ENCODE peak calls at places on chromosomes 7 and 10, in seven cellular contexts. T is stomach, Z is adrenal gland, K is transverse colon, D is IMR-90, U is prostate gland, J is ovary. W is an unnamed sample.

GRCh38 chr10:36677170-36677768 is 448.1 kb upstream of the ANKRD30A start:
- DNase-seq in T (no peak), Z (no peak), K (no peak), D (peak; percentile 78), U (no peak), J (no peak), W (no peak)

GRCh38 chr10:44962870-44963738 is 3.5 kb downstream of the RASSF4 start:
- DNase-seq in T (no peak), Z (no peak), K (peak; percentile 55), D (no peak), U (no peak), J (no peak), W (no peak)

GRCh38 chr7:17320102-17320497 is 21.6 kb downstream of the AHR start:
- DNase-seq in T (no peak), Z (no peak), K (no peak), D (peak; percentile 38), U (no peak), J (no peak), W (no peak)

GRCh38 chr7:140623995-140624902 is 16.4 kb downstream of the DENND2A start:
- DNase-seq in T (no peak), Z (no peak), K (no peak), D (peak; percentile 63), U (no peak), J (no peak), W (peak; percentile 53)

GRCh38 chr7:76505168-76506080 is 4.9 kb upstream of the UPK3B start:
- DNase-seq in T (no peak), Z (no peak), K (no peak), D (no peak), U (no peak), J (no peak), W (no peak)

GRCh38 chr7:83271212-83272099 is 108.8 kb upstream of the PCLO start:
- DNase-seq in T (no peak), Z (no peak), K (no peak), D (peak; percentile 19), U (no peak), J (no peak), W (no peak)

GRCh38 chr10:224571-224970 is 89.3 kb downstream of the ZMYND11 start:
- DNase-seq in T (no peak), Z (no peak), K (no peak), D (no peak), U (no peak), J (no peak), W (no peak)

GRCh38 chr10:93541402-93542357 is 24.8 kb upstream of the FFAR4 start:
- DNase-seq in T (peak; percentile 39), Z (peak; percentile 36), K (peak; percentile 66), D (peak; percentile 46), U (no peak), J (no peak), W (peak; percentile 41)

GRCh38 chr7:50068850-50069551 is 24.0 kb downstream of the ZPBP start:
- DNase-seq in T (peak; percentile 54), Z (no peak), K (peak; percentile 28), D (no peak), U (peak; percentile 66), J (peak; percentile 31), W (peak; percentile 15)

GRCh38 chr7:66700633-66701131 is 39.9 kb upstream of the RABGEF1 start:
- DNase-seq in T (no peak), Z (no peak), K (no peak), D (no peak), U (no peak), J (no peak), W (no peak)

GRCh38 chr10:30977385-30977784 is 54.3 kb downstream of the ZNF438 start:
- DNase-seq in T (no peak), Z (no peak), K (no peak), D (peak; percentile 47), U (no peak), J (no peak), W (no peak)

GRCh38 chr7:816751-817671 is 15.3 kb upstream of the SUN1 start:
- DNase-seq in T (no peak), Z (no peak), K (peak; percentile 37), D (no peak), U (no peak), J (no peak), W (peak; percentile 44)

GRCh38 chr7:77428777-77429231 is 12.7 kb upstream of the GSAP start:
- DNase-seq in T (no peak), Z (no peak), K (no peak), D (no peak), U (no peak), J (no peak), W (no peak)

GRCh38 chr7:494261-494687 is 25.4 kb downstream of the PDGFA start:
- DNase-seq in T (no peak), Z (no peak), K (no peak), D (no peak), U (no peak), J (no peak), W (no peak)

GRCh38 chr10:44300666-44301649 is 83.9 kb downstream of the CXCL12 start:
- DNase-seq in T (peak; percentile 67), Z (peak; percentile 32), K (no peak), D (peak; percentile 100), U (no peak), J (no peak), W (no peak)

GRCh38 chr10:70311698-70312097 is 27.9 kb upstream of the NPFFR1 start:
- DNase-seq in T (no peak), Z (no peak), K (no peak), D (no peak), U (no peak), J (no peak), W (no peak)

GRCh38 chr7:45073843-45074737 is 14.7 kb downstream of the NACAD start:
- DNase-seq in T (no peak), Z (no peak), K (no peak), D (no peak), U (peak; percentile 26), J (no peak), W (peak; percentile 53)

GRCh38 chr7:45074738-45075644 is 13.8 kb downstream of the NACAD start:
- DNase-seq in T (no peak), Z (no peak), K (no peak), D (no peak), U (no peak), J (no peak), W (no peak)

GRCh38 chr7:45071528-45071927 is 17.2 kb downstream of the NACAD start:
- DNase-seq in T (no peak), Z (no peak), K (no peak), D (no peak), U (no peak), J (no peak), W (no peak)

GRCh38 chr7:45072131-45073030 is 16.4 kb downstream of the NACAD start:
- DNase-seq in T (no peak), Z (no peak), K (no peak), D (no peak), U (no peak), J (no peak), W (no peak)

GRCh38 chr7:45073031-45073842 is 15.5 kb downstream of the NACAD start:
- DNase-seq in T (no peak), Z (no peak), K (no peak), D (no peak), U (no peak), J (no peak), W (no peak)
- H3K36me3 ChIP-seq in T (peaks cover 100% of the 10 kb centered on the region), Z (peaks cover 82% of the 10 kb centered on the region), K (peaks cover 27% of the 10 kb centered on the region), D (peaks cover 77% of the 10 kb centered on the region), U (no peaks in the 10 kb centered on the region), J (no peaks in the 10 kb centered on the region), W (peaks cover 98% of the 10 kb centered on the region)

DNA sequence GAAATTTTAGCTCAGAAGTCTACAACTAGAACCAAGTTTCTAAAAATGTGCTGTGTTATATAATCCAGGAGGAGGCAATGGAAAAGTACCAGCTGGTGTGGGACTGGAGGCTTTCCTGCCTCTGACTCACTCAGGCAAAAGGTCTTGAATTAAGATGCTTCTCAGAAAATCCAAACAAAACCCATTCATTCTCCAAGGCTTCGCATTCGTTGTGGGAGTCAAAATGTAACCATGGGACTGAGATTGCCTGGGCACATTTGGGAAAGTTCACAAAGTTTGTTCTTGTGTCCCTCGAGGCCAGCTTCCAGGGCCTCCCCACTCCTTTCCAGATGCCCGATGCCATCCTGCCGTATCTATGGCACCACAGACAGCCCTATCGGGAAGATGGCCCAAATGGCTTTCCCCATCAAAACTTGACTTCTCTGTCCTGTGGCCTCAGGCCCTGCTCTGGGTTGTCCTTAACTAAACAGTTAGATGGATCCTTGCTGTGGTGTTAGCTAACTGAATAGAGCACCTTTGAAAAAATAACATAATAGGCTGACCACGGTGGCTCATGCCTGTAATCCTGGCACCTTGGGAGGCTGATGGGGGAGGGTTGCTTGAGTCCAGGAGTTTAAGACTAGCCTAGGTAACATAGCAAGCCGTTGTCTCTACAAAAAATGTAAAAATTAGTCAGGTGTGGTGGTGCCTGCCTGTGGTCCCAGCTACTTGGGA is 180.5 kb downstream of the PFKFB3 start:
- DNase-seq in T (no peak), Z (peak; percentile 50), K (no peak), D (peak; percentile 84), U (no peak), J (peak; percentile 47), W (no peak)
- TF ChIP-seq CTCF in T (no peak), Z (no peak), K (no peak), D (no peak), U (no peak), J (no peak), W (no peak)

GRCh38 chr7:107203607-107204006 is 34.8 kb downstream of the HBP1 start:
- DNase-seq in T (no peak), Z (no peak), K (no peak), D (no peak), U (no peak), J (no peak), W (no peak)

GRCh38 chr7:107196834-107197610 is 28.2 kb downstream of the HBP1 start:
- DNase-seq in T (no peak), Z (no peak), K (no peak), D (no peak), U (no peak), J (no peak), W (no peak)

GRCh38 chr7:107206136-107206535 is 37.3 kb downstream of the HBP1 start:
- DNase-seq in T (no peak), Z (no peak), K (no peak), D (no peak), U (no peak), J (no peak), W (no peak)

GRCh38 chr7:107206706-107207105 is 37.9 kb downstream of the HBP1 start:
- DNase-seq in T (no peak), Z (no peak), K (no peak), D (no peak), U (no peak), J (no peak), W (no peak)

DNA sequence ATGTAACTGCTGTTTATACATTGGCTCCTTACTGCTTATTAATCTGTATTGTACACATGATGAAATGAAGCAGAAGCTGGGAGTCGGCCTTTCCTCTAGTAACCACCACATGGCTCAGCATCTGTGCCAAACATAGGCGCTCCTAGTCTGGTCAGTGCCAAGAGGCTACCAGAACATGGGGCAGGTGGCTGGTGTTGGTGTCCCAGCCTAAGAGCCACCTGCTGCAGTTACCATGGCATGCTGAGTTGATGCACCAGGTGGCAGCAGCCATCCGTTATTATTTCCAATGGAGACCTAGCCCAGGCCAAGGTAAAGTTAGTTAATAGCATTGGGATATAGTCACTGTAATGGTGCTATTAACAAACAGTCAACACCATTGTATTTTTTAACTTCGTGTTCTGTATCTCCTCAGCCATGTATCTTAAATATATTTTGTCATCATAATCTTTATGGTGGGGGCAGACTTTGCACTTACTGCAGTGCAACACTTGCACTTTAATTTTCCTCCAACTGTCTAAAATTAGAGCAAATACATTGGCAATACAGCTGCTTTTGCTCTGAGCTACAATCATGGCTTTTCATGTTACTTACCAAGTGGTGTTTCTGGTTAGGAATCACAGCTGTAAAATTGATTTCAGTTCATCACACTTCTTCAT is 33.1 kb downstream of the HBP1 start:
- DNase-seq in T (peak; percentile 58), Z (peak; percentile 31), K (peak; percentile 19), D (peak; percentile 18), U (peak; percentile 37), J (no peak), W (peak; percentile 50)
- H3K36me3 ChIP-seq in T (peaks cover 99% of the 10 kb centered on the region), Z (peaks cover 82% of the 10 kb centered on the region), K (peaks cover 31% of the 10 kb centered on the region), D (peaks cover 32% of the 10 kb centered on the region), U (no peaks in the 10 kb centered on the region), J (no peaks in the 10 kb centered on the region), W (peaks cover 95% of the 10 kb centered on the region)

GRCh38 chr7:113289140-113289740 is 170.9 kb upstream of the SMIM30 start:
- DNase-seq in T (no peak), Z (peak; percentile 19), K (no peak), D (peak; percentile 71), U (no peak), J (no peak), W (no peak)
- TF ChIP-seq CTCF in T (no peak), Z (no peak), K (no peak), D (peak; percentile 67), U (no peak), J (no peak), W (peak; percentile 34)

W was measured in heart right ventricle.